ENCODE peak calls at places on chromosomes 11 and 22, in six cellular contexts. G is fibroblast of mammary gland, D is mucosa of descending colon, L is epithelial cell of esophagus, C is neural crest cell, Q is stomach. R is an unnamed sample.

GRCh38 chr22:49925525-49926128 is 7.2 kb downstream of the CRELD2 start:
- DNase-seq in G (no peak), D (peak; percentile 75), L (no peak), C (no peak), Q (no peak), R (no peak)

GRCh38 chr11:57460017-57460755 is at the start of gene RTN4RL2:
- DNase-seq in G (peak; percentile 57), D (no peak), L (no peak), C (peak; percentile 47), Q (no peak), R (peak; percentile 65)

GRCh38 chr11:13963949-13964770 is 1.6 kb downstream of the SPON1 start:
- DNase-seq in G (no peak), D (peak; percentile 74), L (no peak), C (no peak), Q (no peak), R (no peak)

GRCh38 chr11:120900642-120901041 is 123.3 kb upstream of the TBCEL start:
- DNase-seq in G (no peak), D (no peak), L (peak; percentile 5), C (no peak), Q (no peak), R (no peak)

GRCh38 chr22:37154925-37155712 is 5.4 kb upstream of the IL2RB start:
- DNase-seq in G (peak; percentile 16), D (no peak), L (peak; percentile 38), C (no peak), Q (no peak), R (no peak)

GRCh38 chr11:67379061-67380058 is 6.0 kb upstream of the CLCF1 start:
- DNase-seq in G (peak; percentile 61), D (no peak), L (peak; percentile 74), C (no peak), Q (no peak), R (peak; percentile 82)

GRCh38 chr11:70490723-70491558 is 92.6 kb downstream of the CTTN start:
- DNase-seq in G (no peak), D (no peak), L (no peak), C (no peak), Q (no peak), R (no peak)

GRCh38 chr22:19761022-19761499 is 483 bp downstream of the TBX1 start:
- DNase-seq in G (no peak), D (no peak), L (peak; percentile 23), C (no peak), Q (no peak), R (no peak)

GRCh38 chr22:36577019-36577418 is 48.1 kb upstream of the EIF3D start:
- DNase-seq in G (peak; percentile 82), D (no peak), L (peak; percentile 74), C (no peak), Q (no peak), R (peak; percentile 41)

GRCh38 chr22:41446057-41446501 is 522 bp downstream of the TOB2 start:
- DNase-seq in G (no peak), D (peak; percentile 69), L (peak; percentile 24), C (no peak), Q (peak; percentile 34), R (peak; percentile 26)

GRCh38 chr11:108221401-108221800 is 1.0 kb downstream of the NPAT start:
- DNase-seq in G (peak; percentile 40), D (no peak), L (no peak), C (no peak), Q (no peak), R (no peak)

GRCh38 chr11:69213315-69213714 is 57.6 kb downstream of the SMIM38 start:
- DNase-seq in G (no peak), D (no peak), L (no peak), C (no peak), Q (peak; percentile 7), R (no peak)

GRCh38 chr11:87125257-87125656 is 87.5 kb downstream of the TMEM135 start:
- DNase-seq in G (peak; percentile 67), D (no peak), L (peak; percentile 72), C (no peak), Q (no peak), R (peak; percentile 48)

GRCh38 chr11:8326337-8326736 is 62.7 kb upstream of the LMO1 start:
- DNase-seq in G (no peak), D (no peak), L (no peak), C (no peak), Q (no peak), R (no peak)

GRCh38 chr11:119262668-119263351 is 54.1 kb downstream of the MCAM start:
- DNase-seq in G (peak; percentile 56), D (no peak), L (peak; percentile 66), C (no peak), Q (no peak), R (peak; percentile 32)
- TF ChIP-seq CTCF in G (peak; percentile 15), D (no peak), L (no peak), C (no peak), Q (no peak), R (no peak)

GRCh38 chr11:100445231-100445735 is 241.8 kb upstream of the ARHGAP42 start:
- DNase-seq in G (peak; percentile 1), D (no peak), L (peak; percentile 38), C (no peak), Q (peak; percentile 62), R (peak; percentile 65)
- TF ChIP-seq CTCF in G (no peak), D (no peak), L (peak; percentile 25), C (no peak), Q (no peak), R (no peak)

GRCh38 chr11:46063138-46063537 is 58.1 kb downstream of the PHF21A start:
- DNase-seq in G (no peak), D (no peak), L (no peak), C (no peak), Q (no peak), R (no peak)

GRCh38 chr11:46055371-46055770 is 65.9 kb downstream of the PHF21A start:
- DNase-seq in G (peak; percentile 78), D (no peak), L (no peak), C (no peak), Q (no peak), R (peak; percentile 8)

GRCh38 chr11:46060013-46060412 is 61.2 kb downstream of the PHF21A start:
- DNase-seq in G (no peak), D (no peak), L (no peak), C (no peak), Q (no peak), R (no peak)

DNA sequence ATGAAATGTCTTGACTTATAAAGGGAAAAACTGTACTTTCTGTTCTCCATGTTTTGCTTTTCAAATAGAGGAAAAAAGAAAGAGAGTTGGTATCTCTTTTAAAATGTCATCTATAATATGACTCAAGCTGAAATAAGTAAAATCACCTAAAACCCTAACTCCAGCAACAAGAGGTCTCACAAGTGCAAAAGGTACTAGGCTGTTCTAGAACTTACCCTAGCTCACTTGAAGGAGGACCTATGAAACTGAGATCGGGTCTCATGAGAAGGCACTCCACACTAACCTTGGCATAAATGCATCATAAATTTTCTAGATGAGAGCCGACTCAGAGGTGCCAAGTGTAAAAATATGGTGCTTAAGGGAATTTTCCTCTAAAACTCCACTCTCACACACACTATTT is 63.8 kb downstream of the PHF21A start:
- DNase-seq in G (no peak), D (no peak), L (no peak), C (no peak), Q (no peak), R (no peak)
- TF ChIP-seq CTCF in G (no peak), D (no peak), L (no peak), C (no peak), Q (no peak), R (no peak)

DNA sequence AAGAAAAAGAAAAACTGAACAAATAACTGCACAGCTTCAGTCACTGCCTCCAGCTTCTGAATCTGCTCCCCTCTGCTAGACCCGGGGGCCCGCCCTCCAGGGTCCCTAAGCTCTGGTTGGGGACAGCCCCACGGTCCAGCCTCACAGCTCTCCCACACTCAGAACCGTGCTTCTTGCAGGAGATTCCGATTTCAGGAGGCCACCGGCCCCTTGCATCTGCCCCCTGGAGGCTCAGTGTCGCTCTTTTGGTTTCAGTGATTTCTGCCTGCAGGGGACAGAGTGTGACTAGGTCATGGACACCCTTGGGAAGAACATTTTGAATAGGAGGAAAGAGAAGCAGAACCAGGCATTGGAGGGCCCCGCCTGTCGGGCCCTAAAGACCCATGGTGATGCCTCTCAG is 23.1 kb upstream of the RPS3 start:
- DNase-seq in G (no peak), D (no peak), L (no peak), C (no peak), Q (no peak), R (no peak)
- TF ChIP-seq CTCF in G (no peak), D (no peak), L (no peak), C (peak; percentile 25), Q (no peak), R (no peak)

DNA sequence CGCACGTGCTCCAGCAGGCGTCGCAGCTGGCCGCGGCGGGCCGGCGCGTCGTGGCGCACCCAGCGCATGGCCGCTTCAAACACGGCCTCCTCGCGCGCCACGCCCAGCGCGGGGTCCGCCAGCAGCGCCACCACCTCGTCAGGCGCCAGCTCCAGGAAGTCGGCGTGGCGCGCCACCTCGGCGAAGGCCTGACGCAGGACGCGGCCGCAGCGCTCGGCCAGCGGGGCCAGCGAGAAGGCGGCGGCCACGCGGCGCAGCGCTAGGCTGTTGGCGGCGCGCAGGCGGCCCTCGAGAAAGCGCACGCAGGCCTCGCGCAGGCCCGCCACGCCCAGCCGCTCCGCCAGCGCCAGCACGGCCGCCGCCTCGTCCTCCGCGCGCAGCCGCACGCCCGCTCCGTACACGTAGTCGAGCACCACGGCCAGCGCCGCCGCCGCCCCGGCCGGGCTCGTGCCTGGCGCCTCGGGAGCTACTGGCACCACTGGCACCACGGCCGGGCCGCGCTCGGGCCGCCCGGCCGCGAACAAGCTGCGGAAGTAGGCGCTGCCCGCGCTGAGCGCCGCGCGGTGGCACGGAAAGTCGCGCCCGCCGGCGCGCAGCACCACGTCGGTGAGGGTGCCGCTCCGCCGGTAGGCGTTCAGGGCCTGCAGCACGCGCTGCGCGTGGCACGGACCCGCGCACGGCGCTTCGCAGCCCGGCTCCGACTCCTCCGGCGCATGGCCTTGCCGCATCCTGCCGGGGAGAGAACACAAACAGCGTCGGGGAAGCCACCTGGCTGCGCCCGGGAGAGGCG is 2.9 kb downstream of the KLHL35 start:
- DNase-seq in G (peak; percentile 58), D (peak; percentile 84), L (peak; percentile 81), C (peak; percentile 48), Q (peak; percentile 76), R (no peak)
- TF ChIP-seq CTCF in G (no peak), D (no peak), L (no peak), C (no peak), Q (no peak), R (no peak)

GRCh38 chr11:64356498-64357411 is 2.2 kb upstream of the RPS6KA4 start:
- DNase-seq in G (peak; percentile 47), D (no peak), L (peak; percentile 61), C (peak; percentile 65), Q (peak; percentile 57), R (peak; percentile 52)
- TF ChIP-seq CTCF in G (peak; percentile 36), D (no peak), L (peak; percentile 50), C (peak; percentile 57), Q (no peak), R (peak; percentile 40)

DNA sequence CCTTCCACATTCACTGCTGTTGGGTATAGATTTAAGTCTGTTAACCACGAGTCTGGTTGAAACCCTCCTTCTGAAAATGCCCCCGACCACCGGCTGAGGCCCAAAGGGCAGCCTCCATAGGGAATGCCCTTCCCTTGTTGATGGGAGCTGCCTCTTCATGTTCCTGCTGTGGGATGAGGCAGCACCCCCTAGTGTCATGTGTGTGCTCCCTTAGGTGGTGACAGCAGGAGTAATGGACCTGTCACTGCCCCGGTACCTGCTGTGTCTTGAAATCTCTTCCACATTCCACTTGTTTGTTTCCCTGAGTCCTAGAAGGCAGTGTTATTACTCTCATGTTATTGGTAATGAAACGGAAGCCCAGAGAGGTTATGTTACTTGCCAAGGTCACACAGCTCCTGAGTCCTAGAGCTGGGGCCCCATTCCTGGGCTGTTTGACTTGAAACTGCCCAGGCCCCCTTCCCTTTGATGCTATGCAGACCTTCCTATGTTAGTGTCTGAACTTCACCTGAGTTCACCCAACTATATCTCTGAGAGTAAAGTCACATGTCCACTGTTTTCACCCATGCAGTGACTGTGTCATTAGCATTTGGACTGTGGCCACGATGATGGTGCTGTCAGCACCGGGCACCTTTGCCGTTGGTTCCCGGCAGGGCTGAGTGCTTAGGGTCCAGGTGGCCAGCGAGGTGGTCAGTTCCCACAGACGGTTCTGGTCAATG is 234.3 kb downstream of the TBC1D22A start:
- DNase-seq in G (no peak), D (no peak), L (peak; percentile 51), C (no peak), Q (no peak), R (peak; percentile 8)
- TF ChIP-seq CTCF in G (peak; percentile 19), D (no peak), L (peak; percentile 38), C (no peak), Q (no peak), R (peak; percentile 5)

R was measured in MCF 10A.